ENCODE peak calls at places on chromosomes 11 and 22, in ten cellular contexts. S, I, N, T, K, G, E, Q, H and P are unnamed samples.

GRCh38 chr11:103888541-103888951 is 147.9 kb upstream of the DDI1 start:
- DNase-seq in S (no peak), I (no peak), N (no peak), T (no peak), K (no peak), G (no peak), E (no peak), Q (no peak), H (no peak), P (peak)

GRCh38 chr11:98411777-98412176 is 609.0 kb upstream of the CNTN5 start:
- DNase-seq in S (no peak), I (no peak), N (no peak), T (no peak), K (no peak), G (no peak), E (no peak), Q (no peak), H (no peak), P (no peak)

GRCh38 chr11:34205326-34206035 is 100.1 kb downstream of the NAT10 start:
- DNase-seq in S (no peak), I (no peak), N (no peak), T (no peak), K (no peak), G (no peak), E (no peak), Q (no peak), H (no peak), P (peak)

GRCh38 chr11:20762112-20762511 is 92.7 kb downstream of the NELL1 start:
- DNase-seq in S (no peak), I (no peak), N (no peak), T (no peak), K (no peak), G (no peak), E (no peak), Q (no peak), H (no peak), P (no peak)

GRCh38 chr22:48091656-48092223 is 1329.3 kb downstream of the TBC1D22A start:
- DNase-seq in S (no peak), I (no peak), N (no peak), T (no peak), K (no peak), G (no peak), E (no peak), Q (no peak), H (no peak), P (no peak)

GRCh38 chr11:11171854-11172253 is 181.2 kb downstream of the CSNK2A3 start:
- DNase-seq in S (no peak), I (no peak), N (no peak), T (no peak), K (peak), G (no peak), E (no peak), Q (peak), H (peak), P (no peak)

GRCh38 chr11:119891392-119891791 is 162.4 kb upstream of the NECTIN1 start:
- DNase-seq in S (no peak), I (no peak), N (no peak), T (no peak), K (no peak), G (no peak), E (no peak), Q (no peak), H (no peak), P (no peak)

GRCh38 chr11:6353367-6353987 is 33.2 kb upstream of the CAVIN3 start:
- DNase-seq in S (peak), I (peak), N (peak), T (peak), K (peak), G (peak), E (peak), Q (peak), H (no peak), P (no peak)

GRCh38 chr11:134521452-134522289 is 109.6 kb upstream of the B3GAT1 start:
- DNase-seq in S (no peak), I (no peak), N (no peak), T (no peak), K (peak), G (no peak), E (no peak), Q (no peak), H (no peak), P (no peak)

GRCh38 chr22:27560781-27561180 is 240.8 kb downstream of the MN1 start:
- DNase-seq in S (no peak), I (no peak), N (no peak), T (no peak), K (no peak), G (no peak), E (no peak), Q (no peak), H (no peak), P (no peak)

GRCh38 chr11:68330700-68331337 is 18.4 kb downstream of the LRP5 start:
- DNase-seq in S (no peak), I (no peak), N (no peak), T (no peak), K (no peak), G (no peak), E (no peak), Q (no peak), H (no peak), P (no peak)

GRCh38 chr22:31100762-31101525 is 6.4 kb downstream of the SELENOM start:
- DNase-seq in S (no peak), I (no peak), N (no peak), T (no peak), K (no peak), G (no peak), E (no peak), Q (no peak), H (no peak), P (no peak)

GRCh38 chr11:123194308-123195181 is 503 bp downstream of the CLMP start:
- DNase-seq in S (no peak), I (no peak), N (no peak), T (no peak), K (no peak), G (no peak), E (peak), Q (no peak), H (no peak), P (no peak)

GRCh38 chr11:1546536-1547466 is 25.3 kb downstream of the DUSP8 start:
- DNase-seq in S (peak), I (no peak), N (peak), T (peak), K (peak), G (peak), E (peak), Q (no peak), H (no peak), P (no peak)

GRCh38 chr11:60193687-60194433 is 11.0 kb upstream of the MS4A6A start:
- DNase-seq in S (peak), I (peak), N (peak), T (peak), K (no peak), G (peak), E (peak), Q (peak), H (peak), P (peak)

GRCh38 chr11:12657981-12658380 is 16.2 kb upstream of the TEAD1 start:
- DNase-seq in S (no peak), I (no peak), N (no peak), T (no peak), K (no peak), G (no peak), E (no peak), Q (no peak), H (no peak), P (no peak)

GRCh38 chr11:132126973-132127900 is 756.8 kb downstream of the NTM start:
- DNase-seq in S (peak), I (no peak), N (peak), T (peak), K (no peak), G (peak), E (peak), Q (no peak), H (peak), P (peak)

GRCh38 chr22:49348631-49349030 is 479.0 kb downstream of the BRD1 start:
- DNase-seq in S (no peak), I (no peak), N (no peak), T (no peak), K (no peak), G (no peak), E (no peak), Q (no peak), H (no peak), P (no peak)

GRCh38 chr11:62489204-62489603 is 57.4 kb downstream of the AHNAK start:
- DNase-seq in S (no peak), I (no peak), N (no peak), T (no peak), K (no peak), G (no peak), E (no peak), Q (no peak), H (no peak), P (peak)